ENCODE peak calls at places on chromosomes 12 and 14, in nine cellular contexts. W is breast epithelium, L is heart left ventricle, X is fibroblast of pulmonary artery, A is OCI-LY7, Z is WTC11, V is upper lobe of right lung, B is fibroblast of lung, N is nephron progenitor cell. E is an unnamed sample.
A peak's percentile ranks its signal among the peaks of the same experiment; 100 is the strongest.

GRCh38 chr12:2317819-2318218 is 265.0 kb downstream of the CACNA1C start:
- DNase-seq in W (no peak), L (no peak), X (no peak), A (no peak), Z (no peak), V (no peak), B (no peak), N (no peak), E (no peak)

GRCh38 chr12:4604684-4605193 is 42.7 kb downstream of the DYRK4 start:
- DNase-seq in W (peak; percentile 78), L (peak; percentile 80), X (peak; percentile 92), A (peak; percentile 89), Z (peak; percentile 79), V (peak; percentile 87), B (peak; percentile 85), N (peak; percentile 81), E (peak; percentile 80)

GRCh38 chr12:77888611-77889010 is 57.9 kb downstream of the NAV3 start:
- DNase-seq in W (no peak), L (no peak), X (peak; percentile 82), A (no peak), Z (no peak), V (no peak), B (peak; percentile 87), N (no peak), E (no peak)

GRCh38 chr12:52217223-52217622 is 15.8 kb upstream of the KRT7 start:
- DNase-seq in W (peak; percentile 95), L (peak; percentile 80), X (no peak), A (no peak), Z (no peak), V (peak; percentile 92), B (no peak), N (no peak), E (no peak)

GRCh38 chr12:12384601-12385321 is 27.9 kb downstream of the BORCS5 start:
- DNase-seq in W (no peak), L (no peak), X (no peak), A (no peak), Z (peak; percentile 38), V (no peak), B (peak; percentile 32), N (peak; percentile 7), E (no peak)

GRCh38 chr12:24600996-24601395 is 347.9 kb downstream of the BCAT1 start:
- DNase-seq in W (no peak), L (no peak), X (peak; percentile 72), A (peak; percentile 5), Z (no peak), V (no peak), B (peak; percentile 97), N (no peak), E (no peak)

GRCh38 chr12:43957732-43958131 is 121.9 kb downstream of the TMEM117 start:
- DNase-seq in W (no peak), L (no peak), X (peak; percentile 75), A (peak; percentile 46), Z (no peak), V (no peak), B (peak; percentile 51), N (peak; percentile 24), E (peak; percentile 10)

GRCh38 chr14:73633115-73633514 is 11.7 kb upstream of the DNAL1 start:
- DNase-seq in W (no peak), L (no peak), X (no peak), A (no peak), Z (peak; percentile 11), V (peak; percentile 67), B (no peak), N (no peak), E (no peak)

GRCh38 chr12:111687255-111687654 is 1.4 kb downstream of the ACAD10 start:
- DNase-seq in W (no peak), L (no peak), X (no peak), A (peak; percentile 77), Z (no peak), V (no peak), B (no peak), N (no peak), E (no peak)

GRCh38 chr12:111686574-111687105 is 787 bp downstream of the ACAD10 start:
- DNase-seq in W (no peak), L (no peak), X (no peak), A (peak; percentile 11), Z (no peak), V (no peak), B (peak; percentile 29), N (no peak), E (no peak)

GRCh38 chr12:111685322-111685810 is 390 bp downstream of the BRAP start:
- DNase-seq in W (no peak), L (no peak), X (no peak), A (peak; percentile 17), Z (no peak), V (no peak), B (no peak), N (no peak), E (no peak)

GRCh38 chr12:111687952-111688351 is 2.1 kb downstream of the ACAD10 start:
- DNase-seq in W (no peak), L (no peak), X (no peak), A (no peak), Z (no peak), V (no peak), B (no peak), N (no peak), E (no peak)

GRCh38 chr12:111685811-111686573 is at the start of the genes ACAD10 and BRAP:
- DNase-seq in W (peak; percentile 92), L (peak; percentile 98), X (peak; percentile 95), A (peak; percentile 97), Z (peak; percentile 93), V (peak; percentile 97), B (peak; percentile 92), N (peak; percentile 95), E (peak; percentile 94)
- TF ChIP-seq CTCF in W (no peak), L (no peak), X (no peak), A (no peak), Z (no peak), V (no peak), B (no peak), N (no peak), E (no peak)

GRCh38 chr14:37232907-37233481 is 35.3 kb downstream of the MIPOL1 start:
- DNase-seq in W (no peak), L (no peak), X (peak; percentile 71), A (peak; percentile 21), Z (no peak), V (no peak), B (peak; percentile 29), N (peak; percentile 3), E (peak; percentile 9)
- TF ChIP-seq CTCF in W (peak; percentile 46), L (peak; percentile 45), X (peak; percentile 74), A (peak; percentile 78), Z (peak; percentile 59), V (peak; percentile 59), B (peak; percentile 67), N (peak; percentile 70), E (peak; percentile 73)

DNA sequence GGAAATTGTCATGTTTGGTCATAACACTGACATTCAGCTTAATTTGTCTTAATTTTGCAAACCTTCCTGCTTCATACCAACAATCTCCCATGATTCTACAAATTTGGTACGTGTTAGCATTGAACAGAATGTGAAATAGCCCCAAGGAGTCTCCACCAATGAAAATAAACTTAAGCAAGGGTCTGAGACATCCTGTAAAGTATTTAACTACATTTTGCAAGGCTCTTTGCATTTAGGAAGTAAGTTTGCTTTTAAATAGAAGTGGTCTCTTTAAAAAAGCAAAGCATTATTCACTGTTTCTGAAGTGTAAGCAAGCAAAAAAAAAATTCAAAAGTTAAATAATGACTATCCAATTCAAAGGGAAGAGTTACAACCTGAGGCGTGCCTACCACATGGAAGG is 79.9 kb downstream of the WASHC3 start:
- DNase-seq in W (no peak), L (no peak), X (no peak), A (no peak), Z (no peak), V (no peak), B (no peak), N (no peak), E (no peak)
- TF ChIP-seq CTCF in W (no peak), L (no peak), X (no peak), A (no peak), Z (no peak), V (no peak), B (no peak), N (no peak), E (no peak)

DNA sequence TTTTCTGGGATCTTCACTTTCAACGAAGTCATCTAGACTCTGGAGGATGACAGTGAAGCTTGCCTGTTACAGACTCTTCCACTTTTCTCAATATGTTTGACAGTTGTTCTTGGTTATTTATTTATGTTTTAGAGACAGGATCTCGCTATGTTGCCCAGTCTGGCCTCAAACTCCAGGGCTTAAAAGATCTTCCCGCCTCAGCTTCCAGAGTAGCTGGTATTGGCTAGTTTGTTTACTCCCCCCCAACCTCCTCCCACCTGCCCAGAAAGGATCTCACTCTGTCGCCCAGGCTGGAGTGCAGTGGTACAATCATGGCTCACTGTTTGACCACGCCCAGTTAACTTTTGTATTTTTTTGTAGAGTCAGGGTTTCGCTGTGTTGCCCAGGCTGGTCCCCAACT is 3.3 kb downstream of the SPATS2 start:
- DNase-seq in W (no peak), L (no peak), X (no peak), A (no peak), Z (no peak), V (no peak), B (no peak), N (no peak), E (no peak)
- TF ChIP-seq CTCF in W (no peak), L (no peak), X (no peak), A (no peak), Z (no peak), V (no peak), B (no peak), N (no peak), E (no peak)

GRCh38 chr14:55721353-55721752 is 141.3 kb downstream of the KTN1 start:
- DNase-seq in W (no peak), L (no peak), X (peak; percentile 96), A (no peak), Z (no peak), V (no peak), B (peak; percentile 98), N (no peak), E (no peak)
- TF ChIP-seq CTCF in W (no peak), L (no peak), X (peak; percentile 10), A (no peak), Z (no peak), V (no peak), B (no peak), N (no peak), E (peak; percentile 15)